ENCODE peak calls at places on chromosomes 5 and 9, in five cellular contexts. Y, X, Z, T and V are unnamed samples. For H3K4me1, the result is how much of the 10 kb centered on the place peaks cover.

GRCh38 chr9:3848445-3849114 is 322.8 kb upstream of the RFX3 start:
- DNase-seq in Y (no peak), X (no peak), Z (no peak), T (peak), V (no peak)

GRCh38 chr9:17613723-17614122 is 34.9 kb downstream of the SH3GL2 start:
- DNase-seq in Y (no peak), X (no peak), Z (no peak), T (no peak), V (peak)

GRCh38 chr5:133460172-133460758 is 152.1 kb downstream of the FSTL4 start:
- DNase-seq in Y (no peak), X (peak), Z (peak), T (no peak), V (no peak)

GRCh38 chr9:135478191-135478590 is 1.4 kb upstream of the PPP1R26 start:
- DNase-seq in Y (no peak), X (no peak), Z (no peak), T (no peak), V (no peak)

GRCh38 chr5:147658293-147658932 is 124.1 kb downstream of the JAKMIP2 start:
- DNase-seq in Y (no peak), X (no peak), Z (no peak), T (no peak), V (no peak)

GRCh38 chr5:180082633-180083420 is 11.3 kb upstream of the RNF130 start:
- DNase-seq in Y (no peak), X (no peak), Z (no peak), T (no peak), V (no peak)

GRCh38 chr5:45410304-45410995 is 285.7 kb downstream of the HCN1 start:
- DNase-seq in Y (no peak), X (no peak), Z (no peak), T (no peak), V (no peak)

GRCh38 chr9:37949576-37949975 is 45.6 kb upstream of the SLC25A51 start:
- DNase-seq in Y (no peak), X (peak), Z (no peak), T (no peak), V (no peak)

GRCh38 chr5:95446560-95447221 is 55.5 kb downstream of the FAM81B start:
- DNase-seq in Y (no peak), X (no peak), Z (no peak), T (no peak), V (no peak)

GRCh38 chr9:121852646-121853616 is 201.5 kb downstream of the DAB2IP start:
- DNase-seq in Y (peak), X (no peak), Z (no peak), T (peak), V (no peak)

GRCh38 chr5:1778138-1779020 is 21.3 kb downstream of the MRPL36 start:
- DNase-seq in Y (peak), X (no peak), Z (no peak), T (no peak), V (no peak)

GRCh38 chr9:68800836-68801235 is 95.8 kb downstream of the PIP5K1B start:
- DNase-seq in Y (no peak), X (no peak), Z (no peak), T (no peak), V (no peak)

GRCh38 chr5:180068519-180069090 is 3.0 kb downstream of the RNF130 start:
- DNase-seq in Y (no peak), X (no peak), Z (no peak), T (no peak), V (no peak)

GRCh38 chr5:116507941-116508655 is 66.5 kb downstream of the SEMA6A start:
- DNase-seq in Y (no peak), X (no peak), Z (no peak), T (no peak), V (peak)

GRCh38 chr5:175214152-175214551 is 229.8 kb downstream of the DRD1 start:
- DNase-seq in Y (no peak), X (peak), Z (no peak), T (no peak), V (no peak)

GRCh38 chr5:173795601-173796000 is 92.5 kb upstream of the CPEB4 start:
- DNase-seq in Y (no peak), X (no peak), Z (peak), T (no peak), V (no peak)

GRCh38 chr9:34085581-34086500 is 37.2 kb upstream of the UBAP2 start:
- DNase-seq in Y (no peak), X (no peak), Z (no peak), T (no peak), V (no peak)

GRCh38 chr9:137750563-137750962 is 127.0 kb upstream of the CACNA1B start:
- DNase-seq in Y (no peak), X (no peak), Z (no peak), T (no peak), V (no peak)

GRCh38 chr9:114805670-114806551 is at the start of gene TNFSF15:
- DNase-seq in Y (no peak), X (no peak), Z (peak), T (peak), V (no peak)

GRCh38 chr9:14542071-14542470 is 151.2 kb downstream of the ZDHHC21 start:
- DNase-seq in Y (no peak), X (no peak), Z (no peak), T (no peak), V (no peak)

GRCh38 chr9:117825609-117826347 is 121.6 kb downstream of the TLR4 start:
- DNase-seq in Y (no peak), X (no peak), Z (no peak), T (no peak), V (no peak)

GRCh38 chr9:5186416-5187169 is 1.2 kb upstream of the INSL6 start:
- DNase-seq in Y (no peak), X (peak), Z (peak), T (no peak), V (no peak)

GRCh38 chr9:71119746-71120145 is 1.7 kb downstream of the TRPM3 start:
- DNase-seq in Y (no peak), X (no peak), Z (no peak), T (no peak), V (no peak)

GRCh38 chr9:99040254-99040653 is 64.7 kb upstream of the TGFBR1 start:
- DNase-seq in Y (no peak), X (no peak), Z (no peak), T (no peak), V (no peak)

GRCh38 chr5:17805426-17805825 is 171.2 kb downstream of the TAF11L14 start:
- DNase-seq in Y (no peak), X (no peak), Z (no peak), T (no peak), V (no peak)

GRCh38 chr5:60718186-60718892 is 18.4 kb upstream of the DEPDC1B start:
- DNase-seq in Y (no peak), X (no peak), Z (no peak), T (no peak), V (no peak)

GRCh38 chr5:157033071-157033583 is 25.8 kb downstream of the HAVCR1 start:
- DNase-seq in Y (no peak), X (no peak), Z (no peak), T (no peak), V (no peak)

GRCh38 chr5:3035452-3035851 is 284.0 kb upstream of the IRX2 start:
- DNase-seq in Y (no peak), X (no peak), Z (no peak), T (no peak), V (no peak)

GRCh38 chr5:52915176-52915875 is 73.8 kb upstream of the ITGA2 start:
- DNase-seq in Y (no peak), X (peak), Z (peak), T (no peak), V (no peak)

GRCh38 chr5:170483701-170484458 is 19.9 kb upstream of the KCNIP1 start:
- DNase-seq in Y (no peak), X (peak), Z (no peak), T (no peak), V (no peak)

GRCh38 chr5:111107371-111107770 is 15.2 kb downstream of the WDR36 start:
- DNase-seq in Y (no peak), X (no peak), Z (no peak), T (no peak), V (no peak)

GRCh38 chr5:144369001-144369400 is 198.3 kb downstream of the KCTD16 start:
- DNase-seq in Y (no peak), X (no peak), Z (no peak), T (no peak), V (no peak)

GRCh38 chr9:96758845-96759673 is 18.8 kb downstream of the ZNF510 start:
- DNase-seq in Y (no peak), X (no peak), Z (no peak), T (no peak), V (no peak)

GRCh38 chr9:5509573-5509972 is 758 bp upstream of the PDCD1LG2 start:
- DNase-seq in Y (no peak), X (peak), Z (no peak), T (no peak), V (no peak)

GRCh38 chr9:127347831-127348699 is 48.9 kb upstream of the SLC2A8 start:
- DNase-seq in Y (no peak), X (peak), Z (no peak), T (no peak), V (no peak)

GRCh38 chr9:137023157-137023556 is 4.9 kb downstream of the ABCA2 start:
- DNase-seq in Y (no peak), X (no peak), Z (no peak), T (no peak), V (no peak)

GRCh38 chr5:60810438-60811085 is 33.5 kb downstream of the ELOVL7 start:
- DNase-seq in Y (no peak), X (peak), Z (no peak), T (no peak), V (no peak)

GRCh38 chr9:37899041-37899440 is 4.9 kb downstream of the SLC25A51 start:
- DNase-seq in Y (no peak), X (no peak), Z (no peak), T (no peak), V (no peak)

GRCh38 chr5:1538276-1538675 is 14.5 kb upstream of the LPCAT1 start:
- DNase-seq in Y (peak), X (no peak), Z (no peak), T (no peak), V (no peak)

DNA sequence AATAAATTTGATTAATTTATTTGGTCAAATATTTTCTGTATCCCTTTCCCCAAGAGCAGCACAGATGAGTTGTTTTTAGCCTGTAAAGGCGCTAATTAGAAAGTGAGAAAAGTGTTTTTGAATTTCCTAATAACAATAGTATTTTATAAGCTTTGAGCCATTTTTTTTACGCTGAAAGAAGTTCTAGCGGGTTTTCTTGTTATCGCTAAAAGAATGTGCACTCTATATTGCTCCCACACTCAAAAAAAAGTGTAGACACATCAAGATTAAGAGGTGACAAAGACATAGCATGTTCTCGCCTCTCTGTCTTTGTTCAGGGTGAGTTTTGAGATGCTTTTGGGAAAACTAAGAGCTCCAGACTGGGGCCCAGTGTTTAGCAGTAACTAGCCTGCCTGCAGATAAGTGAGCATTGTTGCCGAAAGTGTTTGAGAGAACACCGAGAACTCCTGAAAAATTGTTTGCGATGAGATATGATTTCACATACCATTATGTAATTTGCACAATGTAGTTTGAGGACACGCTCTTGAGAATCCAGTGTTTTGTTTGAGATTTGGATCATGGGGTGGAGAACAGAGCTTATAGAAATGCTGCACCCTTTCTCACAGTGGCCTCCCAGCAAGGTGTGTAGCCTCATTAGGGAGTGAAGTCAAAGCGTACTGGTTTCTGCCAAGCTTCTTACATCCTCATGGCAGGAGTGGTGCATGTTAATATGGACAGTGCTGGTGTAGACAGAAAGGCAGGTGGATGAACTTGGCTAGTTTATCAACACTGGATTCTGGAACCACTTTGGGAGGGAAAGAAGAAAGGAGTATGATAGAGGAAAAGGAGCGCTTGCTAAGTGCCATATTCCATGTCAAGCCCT is 1.5 kb downstream of the F2R start:
- DNase-seq in Y (no peak), X (no peak), Z (no peak), T (no peak), V (no peak)
- H3K4me1 ChIP-seq in Y (under half), X (under half), Z (under half), T (under half), V (under half)

DNA sequence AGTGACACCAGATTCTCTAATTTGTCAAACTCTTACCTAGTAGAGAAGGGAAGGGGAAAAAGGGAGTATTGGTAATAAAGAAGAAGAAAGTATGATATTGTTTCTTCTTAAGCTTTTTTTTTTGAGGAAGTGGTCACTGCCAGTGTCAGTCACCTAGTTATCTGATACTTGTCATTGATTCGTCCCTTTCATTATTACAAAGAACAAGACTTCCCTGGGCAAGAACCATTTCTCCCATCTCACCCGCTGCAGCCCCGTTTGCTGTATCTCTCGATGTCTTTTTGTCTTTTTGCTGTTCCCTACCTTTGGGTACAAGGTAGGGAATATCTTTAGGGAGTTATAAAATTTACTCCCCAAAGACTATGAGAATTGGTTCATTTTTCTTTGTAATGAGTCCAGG is 249.0 kb downstream of the ARHGAP26 start:
- DNase-seq in Y (no peak), X (no peak), Z (no peak), T (no peak), V (no peak)
- TF ChIP-seq EP300 in Y (no peak), X (no peak), Z (no peak), T (no peak), V (no peak)

GRCh38 chr9:89177021-89177400 is 1.6 kb downstream of the SHC3 start:
- DNase-seq in Y (no peak), X (no peak), Z (no peak), T (no peak), V (peak)

GRCh38 chr9:89178162-89179120 is at the start of gene SHC3:
- DNase-seq in Y (no peak), X (no peak), Z (no peak), T (peak), V (peak)

GRCh38 chr9:89179535-89179919 is 909 bp upstream of the SHC3 start:
- DNase-seq in Y (no peak), X (no peak), Z (no peak), T (no peak), V (no peak)

GRCh38 chr9:89175739-89176360 is 2.8 kb downstream of the SHC3 start:
- DNase-seq in Y (no peak), X (no peak), Z (no peak), T (no peak), V (no peak)

DNA sequence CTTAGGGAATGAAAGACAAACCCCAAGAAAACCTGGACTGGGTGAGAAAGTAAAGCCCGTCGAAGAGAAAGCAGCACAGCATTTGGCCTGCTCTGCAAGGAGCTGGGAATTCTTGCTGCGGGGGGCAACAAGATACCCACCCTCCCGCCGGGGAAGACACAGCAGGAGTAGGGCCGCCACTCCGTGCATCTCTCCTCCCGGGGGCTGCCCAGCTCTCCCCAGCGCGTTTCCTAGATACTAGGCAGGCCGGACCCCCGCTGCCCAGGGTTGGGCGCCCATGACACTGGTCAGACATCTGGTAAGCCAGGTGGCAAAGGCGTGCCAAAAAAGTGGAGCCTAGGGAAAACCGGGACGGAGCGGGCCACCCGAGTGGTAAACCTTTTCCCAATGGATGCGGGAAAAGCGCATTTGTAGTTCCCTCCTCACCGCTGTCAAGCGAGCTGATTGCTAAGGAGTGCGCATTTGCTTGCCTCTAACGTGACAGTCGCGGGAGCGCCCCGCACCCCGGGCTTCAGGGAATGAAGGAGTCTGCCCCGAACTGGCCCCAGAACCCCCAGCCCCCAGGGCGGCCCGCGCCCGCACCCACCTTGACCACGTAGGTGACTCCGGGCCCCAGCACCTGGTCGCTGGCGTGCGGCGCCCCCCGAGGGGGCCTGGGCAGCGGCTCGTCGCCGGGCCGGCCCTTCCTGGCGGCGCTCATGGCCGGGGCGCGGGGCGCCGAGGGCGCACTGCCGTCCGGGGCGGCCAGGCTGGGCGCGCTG is 1.0 kb downstream of the SHC3 start:
- DNase-seq in Y (no peak), X (no peak), Z (no peak), T (peak), V (peak)
- H3K27ac ChIP-seq in Y (peak), X (peak), Z (no peak), T (peak), V (peak)

DNA sequence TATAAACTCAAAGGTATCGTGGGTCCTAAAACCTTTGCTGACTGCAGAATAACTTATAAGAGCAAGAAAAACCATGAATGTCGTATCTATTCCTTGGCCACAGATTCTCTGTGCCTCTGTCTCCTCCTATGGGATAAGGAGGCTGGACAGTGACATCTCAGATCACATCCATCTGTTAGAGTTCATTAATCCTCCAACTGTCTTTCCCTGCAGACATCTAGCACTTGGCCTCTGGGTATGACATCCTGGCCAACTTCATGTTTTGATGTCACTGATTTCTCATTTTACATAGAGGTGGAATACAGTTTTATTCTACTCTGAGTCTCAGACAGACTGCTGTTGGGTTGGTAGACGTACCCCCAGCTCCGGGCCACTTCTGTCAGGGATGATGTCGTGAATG is 86.2 kb downstream of the OTULIN start:
- DNase-seq in Y (no peak), X (no peak), Z (no peak), T (no peak), V (no peak)
- H3K4me1 ChIP-seq in Y (under half), X (under half), Z (under half), T (under half), V (under half)